ENCODE peak calls at places on chromosomes 5 and 9, in six cellular contexts. V is neural progenitor cell, M is HFF-Myc, W is heart left ventricle, L is cardiac muscle cell, H is Caco-2. J is an unnamed sample.

GRCh38 chr5:541888-542692 is 17.8 kb upstream of the SLC9A3 start:
- DNase-seq in V (no peak), M (no peak), W (peak), L (no peak), H (peak), J (no peak)

GRCh38 chr9:91422832-91423711 is 560 bp downstream of the NFIL3 start:
- DNase-seq in V (peak), M (no peak), W (peak), L (peak), H (peak), J (peak)

GRCh38 chr5:174533771-174534221 is 190.6 kb upstream of the MSX2 start:
- DNase-seq in V (no peak), M (peak), W (no peak), L (no peak), H (no peak), J (peak)

GRCh38 chr5:73067213-73067612 is 53.2 kb upstream of the TMEM171 start:
- DNase-seq in V (no peak), M (no peak), W (no peak), L (no peak), H (no peak), J (no peak)

GRCh38 chr5:33049845-33050244 is 338.7 kb downstream of the NPR3 start:
- DNase-seq in V (no peak), M (peak), W (no peak), L (no peak), H (no peak), J (peak)

GRCh38 chr9:16236882-16237281 is 633.6 kb downstream of the BNC2 start:
- DNase-seq in V (no peak), M (no peak), W (no peak), L (no peak), H (no peak), J (no peak)

GRCh38 chr9:13266172-13266571 is 13.3 kb downstream of the MPDZ start:
- DNase-seq in V (no peak), M (no peak), W (no peak), L (no peak), H (no peak), J (no peak)

GRCh38 chr5:38426493-38426892 is 130.0 kb downstream of the LIFR start:
- DNase-seq in V (no peak), M (no peak), W (no peak), L (no peak), H (no peak), J (no peak)

GRCh38 chr5:10607023-10607665 is 43.3 kb downstream of the ANKRD33B start:
- DNase-seq in V (peak), M (no peak), W (no peak), L (peak), H (no peak), J (no peak)

GRCh38 chr5:93395010-93395409 is 186.0 kb downstream of the NR2F1-AS1 start:
- DNase-seq in V (no peak), M (no peak), W (no peak), L (no peak), H (no peak), J (no peak)

GRCh38 chr9:133354766-133355165 is 1.5 kb downstream of the SURF1 start:
- DNase-seq in V (no peak), M (no peak), W (no peak), L (no peak), H (no peak), J (no peak)

GRCh38 chr9:131650254-131650653 is 89.6 kb downstream of the RAPGEF1 start:
- DNase-seq in V (no peak), M (no peak), W (no peak), L (no peak), H (no peak), J (peak)

GRCh38 chr9:96436063-96436455 is 13.9 kb upstream of the HABP4 start:
- DNase-seq in V (no peak), M (no peak), W (no peak), L (no peak), H (no peak), J (no peak)

GRCh38 chr9:121313458-121314152 is 45.6 kb downstream of the GSN start:
- DNase-seq in V (no peak), M (no peak), W (no peak), L (no peak), H (no peak), J (no peak)

GRCh38 chr9:129027685-129028191 is 393 bp downstream of the SH3GLB2 start:
- DNase-seq in V (no peak), M (no peak), W (no peak), L (no peak), H (peak), J (no peak)

GRCh38 chr5:179371123-179371515 is 25.9 kb upstream of the ADAMTS2 start:
- DNase-seq in V (no peak), M (no peak), W (no peak), L (no peak), H (no peak), J (no peak)

GRCh38 chr9:136400038-136400834 is at the start of gene SNAPC4:
- DNase-seq in V (peak), M (peak), W (peak), L (peak), H (peak), J (peak)

GRCh38 chr9:89999534-90000370 is 394.9 kb downstream of the GADD45G start:
- DNase-seq in V (no peak), M (no peak), W (peak), L (peak), H (peak), J (no peak)

GRCh38 chr9:129058965-129059795 is 21.7 kb upstream of the DOLPP1 start:
- DNase-seq in V (no peak), M (no peak), W (no peak), L (no peak), H (peak), J (no peak)

GRCh38 chr9:131468031-131468430 is 34.7 kb upstream of the POMT1 start:
- DNase-seq in V (no peak), M (no peak), W (no peak), L (no peak), H (peak), J (no peak)

GRCh38 chr5:97162045-97162444 is 19.6 kb upstream of the LIX1 start:
- DNase-seq in V (peak), M (peak), W (no peak), L (peak), H (peak), J (peak)

GRCh38 chr5:39113354-39113953 is 39.3 kb upstream of the RICTOR start:
- DNase-seq in V (no peak), M (no peak), W (no peak), L (no peak), H (no peak), J (no peak)

GRCh38 chr5:179998485-179998884 is 73.1 kb downstream of the RNF130 start:
- DNase-seq in V (no peak), M (no peak), W (no peak), L (no peak), H (no peak), J (no peak)

GRCh38 chr9:116275418-116276295 is 122.1 kb downstream of the PAPPA start:
- DNase-seq in V (no peak), M (no peak), W (no peak), L (no peak), H (no peak), J (no peak)

GRCh38 chr9:127698985-127699670 is 7.7 kb upstream of the CFAP157 start:
- DNase-seq in V (peak), M (peak), W (peak), L (peak), H (peak), J (peak)
- TF ChIP-seq CTCF in V (peak), M (no peak), W (no peak), L (no peak), H (no peak), J (no peak)

GRCh38 chr9:137478613-137479314 is 19.6 kb upstream of the NSMF start:
- DNase-seq in V (no peak), M (no peak), W (peak), L (no peak), H (no peak), J (no peak)
- H3K4me3 ChIP-seq in V (no peak), M (no peak), W (no peak), L (no peak), H (no peak), J (no peak)

DNA sequence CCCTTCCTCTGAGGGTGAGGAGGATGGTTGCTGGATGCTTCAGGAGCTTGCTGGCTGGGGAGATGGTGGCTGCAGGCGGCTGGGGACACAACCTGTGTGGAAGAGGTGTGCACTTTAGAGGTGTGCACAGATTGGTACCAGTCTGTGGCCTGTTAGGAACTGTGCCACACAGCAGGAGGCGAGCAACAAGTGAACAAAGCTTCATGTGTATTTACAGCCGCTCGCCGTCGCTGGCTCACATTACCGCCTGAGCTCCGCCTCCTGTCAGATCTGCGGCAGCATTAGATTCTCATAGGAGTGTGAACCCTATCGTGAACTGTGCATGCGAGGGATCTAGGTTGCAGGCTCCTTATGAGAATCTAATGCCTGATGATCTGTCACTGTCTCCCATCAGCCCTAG is 100.4 kb downstream of the ENTREP1 start:
- DNase-seq in V (no peak), M (no peak), W (no peak), L (no peak), H (no peak), J (no peak)
- TF ChIP-seq CTCF in V (no peak), M (no peak), W (no peak), L (no peak), H (no peak), J (no peak)

DNA sequence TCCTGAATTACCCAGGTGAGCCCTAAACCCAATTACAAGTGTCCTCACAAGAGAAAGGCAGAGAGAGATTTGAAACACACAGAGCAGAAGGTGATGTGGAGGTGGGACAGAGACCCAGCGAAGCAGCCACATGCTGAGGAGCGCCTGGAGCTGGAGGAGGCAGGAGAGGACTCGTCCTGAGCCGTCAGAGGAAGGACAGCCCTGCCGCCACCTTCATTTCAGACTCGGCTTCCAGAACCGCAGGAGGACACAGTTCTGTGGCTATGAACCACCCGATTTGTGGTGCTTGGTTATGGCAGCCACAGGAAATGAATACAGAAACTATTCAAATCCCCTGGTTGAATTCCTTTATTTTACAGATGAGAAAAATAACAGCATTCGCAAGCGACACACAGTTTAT is 16.4 kb upstream of the FBP1 start:
- DNase-seq in V (no peak), M (no peak), W (no peak), L (no peak), H (no peak), J (no peak)
- H3K4me3 ChIP-seq in V (no peak), M (no peak), W (no peak), L (no peak), H (no peak), J (no peak)